ENCODE peak calls at places on chromosomes 13 and 19, in ten cellular contexts. E is T-cell; I is colonic mucosa; M is smooth muscle cell of the brain vasculature; Y is ecto neural progenitor cell; B is NCI-H526 treated with DMSO at 0.1 percent for 48 hours; H is foreskin keratinocyte; D is aorta; J is BJ; A is stimulated activated naive CD8-positive, alpha-beta T cell treated with anti-CD3 and anti-CD28 coated beads, Interleukin-15, Interleukin-2, amounts not matched to agents 100 U/mL and 50 U/mL, for 24 hours. N is an unnamed sample.

GRCh38 chr13:108326318-108326717 is 56.8 kb downstream of the TNFSF13B start:
- DNase-seq in Y (no peak), H (no peak), D (no peak), E (no peak), A (no peak), I (peak; percentile 19), M (no peak), B (no peak), J (no peak), N (no peak)

GRCh38 chr19:34365463-34366401 is 736 bp downstream of the GPI start:
- DNase-seq in H (peak; percentile 19), B (peak; percentile 17), M (no peak), E (no peak), D (peak; percentile 66), Y (peak; percentile 56), A (no peak), I (peak; percentile 74), J (no peak), N (peak; percentile 50)

GRCh38 chr19:3440082-3440481 is 40.2 kb downstream of the SMIM24 start:
- DNase-seq in I (peak; percentile 75), A (peak; percentile 71), J (no peak), H (no peak), Y (no peak), B (no peak), D (peak; percentile 70), M (no peak), E (peak; percentile 43), N (no peak)

GRCh38 chr19:3721900-3722442 is 13.8 kb downstream of the TJP3 start:
- DNase-seq in B (no peak), D (no peak), J (no peak), A (no peak), M (no peak), E (no peak), Y (no peak), H (no peak), I (no peak), N (no peak)

GRCh38 chr19:28961772-28962500 is 251.0 kb downstream of the UQCRFS1 start:
- DNase-seq in M (no peak), A (no peak), E (no peak), B (no peak), D (no peak), J (peak; percentile 63), Y (no peak), I (no peak), H (peak; percentile 11), N (no peak)

GRCh38 chr13:24192811-24193162 is 32.3 kb downstream of the SPATA13 start:
- DNase-seq in D (no peak), M (no peak), B (no peak), H (no peak), I (no peak), J (no peak), Y (no peak), A (no peak), E (no peak), N (no peak)

GRCh38 chr19:49684251-49684982 is 5.0 kb upstream of the ADM5 start:
- DNase-seq in E (no peak), B (no peak), M (no peak), D (no peak), J (no peak), A (no peak), Y (peak; percentile 63), I (no peak), H (no peak), N (no peak)

GRCh38 chr19:39428309-39429112 is 7.2 kb downstream of the RPS16 start:
- DNase-seq in B (no peak), I (peak; percentile 25), H (no peak), D (peak; percentile 85), M (peak; percentile 93), Y (peak; percentile 87), E (no peak), A (no peak), J (peak; percentile 63), N (peak; percentile 43)

GRCh38 chr13:111893607-111894443 is 173.1 kb upstream of the SOX1 start:
- DNase-seq in H (no peak), E (no peak), B (no peak), I (no peak), D (no peak), M (no peak), A (no peak), Y (peak; percentile 71), J (no peak), N (peak; percentile 8)

GRCh38 chr19:17873661-17874422 is 2.1 kb downstream of the SLC5A5 start:
- DNase-seq in Y (peak; percentile 89), I (peak; percentile 60), H (no peak), A (peak; percentile 77), E (peak; percentile 55), M (no peak), B (no peak), D (no peak), J (no peak), N (no peak)

GRCh38 chr19:23071087-23071511 is 45.7 kb upstream of the ZNF730 start:
- DNase-seq in A (peak; percentile 6), J (no peak), M (peak; percentile 2), Y (no peak), D (peak; percentile 57), E (no peak), B (peak; percentile 2), H (no peak), I (peak; percentile 20), N (peak; percentile 17)

GRCh38 chr13:61414136-61414535 is 1.5 kb downstream of the PCDH20 start:
- DNase-seq in A (no peak), D (no peak), B (no peak), J (no peak), H (no peak), Y (no peak), I (peak; percentile 19), M (no peak), E (no peak), N (no peak)

GRCh38 chr19:19256072-19256969 is 16.8 kb downstream of the TM6SF2 start:
- DNase-seq in I (no peak), H (no peak), B (no peak), J (no peak), E (no peak), M (no peak), D (no peak), A (no peak), Y (no peak), N (no peak)

GRCh38 chr13:34358811-34359513 is 541.0 kb downstream of the RFC3 start:
- DNase-seq in D (no peak), I (no peak), H (peak; percentile 87), Y (no peak), A (no peak), J (peak; percentile 73), B (no peak), M (peak; percentile 13), E (no peak), N (no peak)

GRCh38 chr19:38852231-38853044 is 2.7 kb upstream of the HNRNPL start:
- DNase-seq in H (peak; percentile 53), M (no peak), E (peak; percentile 51), A (peak; percentile 74), D (peak; percentile 79), Y (peak; percentile 63), B (peak; percentile 32), J (no peak), I (peak; percentile 75), N (peak; percentile 87)

GRCh38 chr13:68428292-68428691 is 1198.2 kb upstream of the PCDH9 start:
- DNase-seq in J (no peak), M (no peak), E (no peak), B (no peak), Y (no peak), A (no peak), D (no peak), I (no peak), H (no peak), N (no peak)